ENCODE peak calls at places on chromosomes 2 and 18, in six cellular contexts. D is aorta, N is lung, H is HCT116, C is tibial nerve, K is GM23338. Q is an unnamed sample.

GRCh38 chr2:17538844-17539554 is 1.5 kb upstream of the VSNL1 start:
- DNase-seq in D (peak; percentile 83), N (peak; percentile 79), H (peak; percentile 54), C (no peak), K (peak; percentile 81), Q (peak; percentile 73)

GRCh38 chr2:163595033-163595432 is 140.8 kb downstream of the FIGN start:
- DNase-seq in D (no peak), N (no peak), H (no peak), C (no peak), K (no peak), Q (no peak)

GRCh38 chr2:44804406-44805235 is 136.9 kb upstream of the SIX3 start:
- DNase-seq in D (no peak), N (no peak), H (no peak), C (no peak), K (peak; percentile 69), Q (no peak)

GRCh38 chr2:85430780-85431601 is 12.5 kb downstream of the SH2D6 start:
- DNase-seq in D (no peak), N (no peak), H (no peak), C (no peak), K (peak; percentile 97), Q (no peak)

GRCh38 chr2:179129574-179130238 is 79.8 kb upstream of the CCDC141 start:
- DNase-seq in D (no peak), N (no peak), H (no peak), C (no peak), K (peak; percentile 20), Q (no peak)

GRCh38 chr18:39487932-39488331 is 1922.3 kb upstream of the CELF4 start:
- DNase-seq in D (no peak), N (no peak), H (no peak), C (no peak), K (no peak), Q (no peak)

GRCh38 chr2:20509766-20510490 is 63.1 kb downstream of the RHOB start:
- DNase-seq in D (no peak), N (peak; percentile 76), H (peak; percentile 62), C (no peak), K (peak; percentile 64), Q (peak; percentile 69)

GRCh38 chr2:150169230-150169629 is 318.2 kb downstream of the RND3 start:
- DNase-seq in D (no peak), N (no peak), H (no peak), C (no peak), K (no peak), Q (no peak)

GRCh38 chr2:29430382-29431112 is 315.3 kb downstream of the CLIP4 start:
- DNase-seq in D (no peak), N (no peak), H (no peak), C (no peak), K (no peak), Q (no peak)

GRCh38 chr18:23890589-23890988 is 124.0 kb upstream of the TTC39C start:
- DNase-seq in D (no peak), N (no peak), H (no peak), C (no peak), K (no peak), Q (no peak)

GRCh38 chr2:118176601-118177000 is 88.3 kb downstream of the INSIG2 start:
- DNase-seq in D (no peak), N (no peak), H (no peak), C (no peak), K (no peak), Q (no peak)

GRCh38 chr2:203846490-203847105 is 21.0 kb upstream of the CTLA4 start:
- DNase-seq in D (no peak), N (no peak), H (no peak), C (no peak), K (no peak), Q (no peak)

GRCh38 chr2:16160281-16161084 is 220.1 kb downstream of the MYCN start:
- DNase-seq in D (no peak), N (no peak), H (no peak), C (no peak), K (no peak), Q (no peak)
- H3K27ac ChIP-seq in D (no peak overlapping the region), N (no peak overlapping the region), H (no peak overlapping the region), C (no peak overlapping the region), K (no peak overlapping the region), Q (no peak overlapping the region)

GRCh38 chr18:58657081-58657480 is 14.2 kb upstream of the MALT1 start:
- DNase-seq in D (no peak), N (no peak), H (no peak), C (no peak), K (no peak), Q (no peak)
- H3K27ac ChIP-seq in D (no peak overlapping the region), N (no peak overlapping the region), H (no peak overlapping the region), C (no peak overlapping the region), K (no peak overlapping the region), Q (no peak overlapping the region)

GRCh38 chr2:140246058-140246457 is 1465.9 kb upstream of the NXPH2 start:
- DNase-seq in D (no peak), N (no peak), H (no peak), C (no peak), K (no peak), Q (no peak)
- H3K27ac ChIP-seq in D (no peak overlapping the region), N (no peak overlapping the region), H (no peak overlapping the region), C (no peak overlapping the region), K (no peak overlapping the region), Q (no peak overlapping the region)

DNA sequence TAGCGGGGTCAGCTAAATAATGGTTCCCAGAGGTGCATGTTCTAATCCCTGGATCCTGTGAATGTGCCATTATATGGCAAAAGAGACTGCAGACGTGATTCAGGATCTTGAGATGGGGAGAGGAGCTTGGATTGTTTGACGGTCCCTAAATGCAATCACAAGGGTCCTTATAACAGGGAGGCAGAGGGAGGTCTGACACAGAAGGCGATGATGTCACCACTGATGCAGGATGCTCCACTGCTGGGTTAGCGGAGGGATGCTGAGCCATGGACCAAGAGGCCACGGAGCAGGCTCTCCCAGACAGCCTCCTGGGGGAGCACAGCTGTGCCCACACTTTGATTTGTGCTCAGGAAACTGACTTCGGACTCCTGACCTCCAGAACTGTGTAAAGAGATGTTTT is 156.2 kb downstream of the UXS1 start:
- DNase-seq in D (no peak), N (no peak), H (no peak), C (no peak), K (no peak), Q (no peak)
- H3K27ac ChIP-seq in D (no peak overlapping the region), N (no peak overlapping the region), H (no peak overlapping the region), C (no peak overlapping the region), K (no peak overlapping the region), Q (no peak overlapping the region)

DNA sequence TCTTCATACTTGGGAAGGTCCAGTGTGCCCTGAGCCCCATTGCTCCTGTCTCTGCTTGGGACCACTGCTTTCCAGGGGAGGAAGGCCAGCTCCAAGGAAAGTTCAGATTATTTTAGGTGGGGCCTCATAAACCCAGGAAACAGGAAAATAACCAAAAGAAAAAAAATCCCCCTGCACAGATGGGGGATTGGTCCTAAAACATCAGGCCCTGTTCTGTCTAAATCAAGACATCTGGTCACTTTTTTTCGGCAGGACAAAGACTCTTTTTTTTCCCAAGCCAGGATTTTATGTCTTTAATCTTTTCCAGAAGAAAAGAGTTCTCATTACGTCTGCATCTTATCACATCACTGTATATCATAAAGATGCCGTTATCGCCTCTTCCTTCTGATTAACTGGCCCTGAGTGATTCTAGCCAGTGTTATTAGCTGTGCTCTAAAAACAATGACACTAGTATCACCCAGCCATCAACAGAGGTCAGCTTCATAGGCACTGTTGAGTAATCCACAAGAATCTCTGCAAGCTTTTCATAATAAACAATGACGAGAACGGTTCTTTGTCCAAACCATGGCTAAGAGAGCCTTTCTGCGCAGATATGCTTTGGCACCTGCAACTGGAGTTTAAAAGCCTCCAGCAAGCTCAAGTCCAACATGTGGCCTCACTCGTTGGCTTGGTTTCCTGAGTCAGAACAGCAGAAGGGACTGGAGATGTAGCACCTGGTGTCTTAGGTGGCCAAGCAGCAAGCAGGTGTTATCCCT is 138.2 kb downstream of the VAPA start:
- DNase-seq in D (no peak), N (peak; percentile 37), H (no peak), C (peak; percentile 62), K (no peak), Q (peak; percentile 87)
- H3K27ac ChIP-seq in D (no peak overlapping the region), N (no peak overlapping the region), H (no peak overlapping the region), C (peak overlapping the region; percentile 57), K (no peak overlapping the region), Q (peak overlapping the region; percentile 59)

GRCh38 chr18:56651771-56652092 is 573 bp downstream of the WDR7 start:
- DNase-seq in D (no peak), N (no peak), H (no peak), C (no peak), K (no peak), Q (no peak)
- H3K27ac ChIP-seq in D (no peak overlapping the region), N (peak overlapping the region; percentile 85), H (peak overlapping the region; percentile 42), C (peak overlapping the region; percentile 21), K (peak overlapping the region; percentile 78), Q (peak overlapping the region; percentile 81)

GRCh38 chr2:171707752-171708151 is 20.5 kb downstream of the DYNC1I2 start:
- DNase-seq in D (no peak), N (no peak), H (no peak), C (no peak), K (no peak), Q (no peak)

GRCh38 chr2:171706152-171706803 is 19.0 kb downstream of the DYNC1I2 start:
- DNase-seq in D (no peak), N (no peak), H (no peak), C (no peak), K (no peak), Q (no peak)

GRCh38 chr2:171709011-171709685 is 21.9 kb downstream of the DYNC1I2 start:
- DNase-seq in D (no peak), N (no peak), H (no peak), C (no peak), K (no peak), Q (no peak)

GRCh38 chr2:171712051-171712450 is 24.8 kb downstream of the DYNC1I2 start:
- DNase-seq in D (no peak), N (no peak), H (no peak), C (no peak), K (no peak), Q (no peak)

DNA sequence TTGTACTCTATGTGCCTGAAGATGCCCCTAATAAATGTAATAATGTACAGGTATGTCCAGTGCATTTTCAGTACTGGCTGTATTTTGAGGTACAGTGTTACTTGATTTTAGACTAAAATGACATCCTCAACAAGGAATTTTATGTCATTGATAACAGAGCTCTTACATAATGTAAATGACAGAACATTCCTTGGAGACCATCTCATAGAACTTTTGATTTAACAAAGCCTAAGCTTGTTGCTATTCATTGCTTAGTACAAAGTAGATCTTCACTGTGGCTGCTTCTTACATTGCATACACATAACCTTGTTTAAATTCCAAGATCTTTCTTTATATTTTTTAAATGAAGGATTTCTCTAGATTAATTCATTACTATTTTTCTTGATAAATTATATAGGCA is 24.1 kb downstream of the DYNC1I2 start:
- DNase-seq in D (no peak), N (no peak), H (no peak), C (no peak), K (no peak), Q (no peak)
- H3K27ac ChIP-seq in D (no peak overlapping the region), N (no peak overlapping the region), H (no peak overlapping the region), C (no peak overlapping the region), K (no peak overlapping the region), Q (no peak overlapping the region)